ENCODE peak calls at places on chromosomes 13 and 19, in seven cellular contexts. I is tibial artery, A is PC-3, V is left ventricle myocardium inferior, B is Caco-2, T is body of pancreas, G is heart left ventricle. D is an unnamed sample.
A peak's percentile ranks its signal among the peaks of the same experiment; 100 is the strongest.

GRCh38 chr19:55257461-55258411 is 1.1 kb downstream of the PPP6R1 start:
- DNase-seq in B (peak; percentile 32), G (no peak), I (no peak), T (no peak), A (peak; percentile 71), V (no peak), D (no peak)

GRCh38 chr19:14830702-14831101 is 4.3 kb downstream of the OR7A5 start:
- DNase-seq in T (no peak), I (no peak), A (no peak), G (no peak), V (no peak), B (no peak), D (no peak)

GRCh38 chr19:34336781-34337271 is 28.2 kb upstream of the GPI start:
- DNase-seq in T (no peak), B (peak; percentile 52), V (no peak), G (no peak), A (peak; percentile 32), I (no peak), D (no peak)

GRCh38 chr13:109162248-109163051 is 533.0 kb downstream of the MYO16 start:
- DNase-seq in B (no peak), G (no peak), T (no peak), I (no peak), A (peak; percentile 73), V (no peak), D (no peak)

GRCh38 chr19:33675501-33676124 is 53.9 kb downstream of the CHST8 start:
- DNase-seq in V (no peak), A (no peak), B (no peak), G (no peak), I (no peak), T (no peak), D (no peak)

GRCh38 chr13:30191491-30192100 is 115.8 kb downstream of the KATNAL1 start:
- DNase-seq in I (no peak), T (no peak), A (peak; percentile 47), B (no peak), V (no peak), G (no peak), D (no peak)

GRCh38 chr19:10863107-10863700 is 8.1 kb upstream of the CARM1 start:
- DNase-seq in T (peak; percentile 55), G (no peak), I (peak; percentile 84), V (no peak), B (no peak), A (peak; percentile 32), D (peak; percentile 42)

GRCh38 chr19:29260477-29261317 is 47.7 kb upstream of the UQCRFS1 start:
- DNase-seq in G (no peak), A (no peak), I (no peak), T (no peak), V (no peak), B (peak; percentile 59), D (no peak)

GRCh38 chr13:96499646-96500045 is 409.7 kb downstream of the HS6ST3 start:
- DNase-seq in V (no peak), I (no peak), A (no peak), B (no peak), G (no peak), T (no peak), D (no peak)

GRCh38 chr19:38264486-38265212 is at the start of gene SPINT2:
- DNase-seq in V (no peak), G (no peak), B (no peak), A (no peak), T (no peak), I (no peak), D (no peak)

GRCh38 chr13:23960566-23961156 is 63.4 kb upstream of the C1QTNF9B start:
- DNase-seq in B (peak; percentile 70), A (peak; percentile 73), G (no peak), V (no peak), I (no peak), T (no peak), D (no peak)

GRCh38 chr13:111954681-111955411 is 112.1 kb upstream of the SOX1 start:
- DNase-seq in T (no peak), V (no peak), A (peak; percentile 4), G (no peak), B (no peak), I (no peak), D (no peak)

GRCh38 chr13:40666905-40667621 is 622 bp upstream of the FOXO1 start:
- DNase-seq in V (peak; percentile 36), G (peak; percentile 79), I (peak; percentile 75), B (peak; percentile 25), T (peak; percentile 73), A (peak; percentile 16), D (peak; percentile 52)

GRCh38 chr13:22883262-22883840 is 297.4 kb upstream of the SGCG start:
- DNase-seq in T (no peak), B (no peak), V (no peak), G (no peak), A (no peak), I (no peak), D (no peak)

GRCh38 chr13:66657165-66657895 is 572.8 kb downstream of the PCDH9 start:
- DNase-seq in I (no peak), T (peak; percentile 52), A (peak; percentile 97), V (peak; percentile 66), G (peak; percentile 77), B (no peak), D (peak; percentile 37)

GRCh38 chr13:111302045-111302722 is 18.3 kb upstream of the TEX29 start:
- DNase-seq in I (no peak), G (no peak), A (no peak), T (no peak), V (no peak), B (no peak), D (no peak)

GRCh38 chr13:36914648-36915047 is 5.4 kb downstream of the SMAD9 start:
- DNase-seq in G (no peak), A (no peak), B (no peak), V (no peak), T (no peak), I (no peak), D (no peak)

GRCh38 chr13:24683833-24684599 is 3.8 kb downstream of the ATP12A start:
- DNase-seq in G (peak; percentile 50), B (peak; percentile 81), T (peak; percentile 57), V (peak; percentile 46), I (no peak), A (peak; percentile 52), D (no peak)

GRCh38 chr13:34816543-34816942 is 125.5 kb upstream of the NBEA start:
- DNase-seq in V (no peak), G (no peak), I (no peak), T (no peak), A (no peak), B (no peak), D (peak; percentile 28)

GRCh38 chr13:71309905-71310304 is 557.1 kb downstream of the DACH1 start:
- DNase-seq in I (no peak), V (no peak), B (no peak), G (no peak), T (no peak), A (no peak), D (no peak)

GRCh38 chr13:71304861-71305260 is 562.1 kb downstream of the DACH1 start:
- DNase-seq in V (no peak), B (no peak), I (no peak), A (no peak), G (no peak), T (no peak), D (no peak)

GRCh38 chr13:71303144-71303543 is 563.9 kb downstream of the DACH1 start:
- DNase-seq in A (no peak), V (no peak), T (no peak), I (no peak), B (no peak), G (no peak), D (no peak)

DNA sequence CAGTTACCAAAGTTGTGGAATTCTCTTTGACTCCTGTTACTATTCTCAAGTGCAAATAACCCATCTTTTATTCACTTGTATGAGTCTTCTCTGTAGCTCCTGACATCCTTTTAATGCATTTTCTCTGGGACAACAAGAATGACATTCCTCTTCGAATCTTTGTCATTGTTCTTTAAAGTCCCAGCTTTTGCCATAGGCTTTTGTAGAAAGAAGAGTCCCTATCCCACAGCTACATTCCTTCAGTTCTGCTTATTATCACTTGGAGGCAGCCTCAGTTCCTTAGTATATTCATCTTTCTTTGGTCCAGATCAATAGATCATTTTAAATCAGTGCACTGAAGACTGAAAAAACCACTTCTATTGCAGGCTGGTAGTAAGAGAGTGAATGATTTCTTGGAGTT is 560.2 kb downstream of the DACH1 start:
- DNase-seq in I (no peak), V (no peak), A (no peak), T (no peak), B (no peak), G (no peak), D (no peak)
- H3K4me3 ChIP-seq in I (no peak overlapping the region), V (no peak overlapping the region), A (no peak overlapping the region), T (no peak overlapping the region), B (no peak overlapping the region), G (no peak overlapping the region), D (no peak overlapping the region)

GRCh38 chr19:50465986-50466771 is 10.1 kb upstream of the EMC10 start:
- DNase-seq in T (no peak), G (no peak), A (peak; percentile 29), B (peak; percentile 57), V (no peak), I (no peak), D (no peak)
- TF ChIP-seq CTCF in T (no peak), G (no peak), A (peak; percentile 49), B (peak; percentile 54), V (peak; percentile 23), I (no peak), D (no peak)

DNA sequence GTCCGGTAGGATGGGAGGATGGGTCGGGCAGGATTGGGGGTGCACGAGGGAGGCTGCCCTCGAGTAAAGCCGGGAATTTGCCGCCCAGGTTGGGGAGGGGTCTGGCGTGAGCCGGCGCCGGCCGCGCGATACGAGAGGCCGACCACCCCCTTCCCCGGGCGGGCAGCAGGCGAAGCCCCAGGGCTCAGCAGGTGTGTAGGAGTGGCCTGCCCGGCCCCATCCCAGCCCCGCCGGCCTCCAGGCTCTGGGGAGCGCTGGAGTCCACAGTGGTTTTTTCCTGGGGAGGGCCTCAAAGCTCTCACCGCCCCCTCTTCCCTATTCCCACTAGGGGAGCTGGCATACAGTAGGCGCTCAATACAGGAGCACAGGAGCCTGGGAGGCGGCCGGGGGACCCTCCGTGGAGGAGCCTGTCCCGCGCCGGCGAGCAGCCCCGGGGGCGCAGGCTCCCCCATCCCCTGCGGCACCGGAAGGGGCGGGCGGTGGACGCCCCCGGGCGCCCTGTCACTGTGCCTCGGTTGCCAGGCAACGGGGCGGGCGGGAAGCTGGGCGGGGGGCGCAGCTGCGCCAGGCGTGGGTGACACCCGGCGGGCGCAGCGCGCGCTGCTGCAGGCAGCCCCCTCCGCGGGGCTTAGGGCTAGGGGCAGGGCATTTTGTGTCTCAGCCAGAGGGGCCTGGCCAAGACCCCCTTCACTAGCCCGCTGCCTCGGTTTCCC is 3.5 kb upstream of the REXO1 start:
- DNase-seq in G (peak; percentile 33), A (no peak), I (no peak), T (peak; percentile 10), B (no peak), V (no peak), D (no peak)
- H3K4me1 ChIP-seq in G (peaks cover 42% of the 10 kb centered on the region), A (peaks cover 4% of the 10 kb centered on the region), I (peaks cover 54% of the 10 kb centered on the region), T (peaks cover 45% of the 10 kb centered on the region), B (peaks cover 4% of the 10 kb centered on the region), V (peaks cover 64% of the 10 kb centered on the region), D (no peaks in the 10 kb centered on the region)

DNA sequence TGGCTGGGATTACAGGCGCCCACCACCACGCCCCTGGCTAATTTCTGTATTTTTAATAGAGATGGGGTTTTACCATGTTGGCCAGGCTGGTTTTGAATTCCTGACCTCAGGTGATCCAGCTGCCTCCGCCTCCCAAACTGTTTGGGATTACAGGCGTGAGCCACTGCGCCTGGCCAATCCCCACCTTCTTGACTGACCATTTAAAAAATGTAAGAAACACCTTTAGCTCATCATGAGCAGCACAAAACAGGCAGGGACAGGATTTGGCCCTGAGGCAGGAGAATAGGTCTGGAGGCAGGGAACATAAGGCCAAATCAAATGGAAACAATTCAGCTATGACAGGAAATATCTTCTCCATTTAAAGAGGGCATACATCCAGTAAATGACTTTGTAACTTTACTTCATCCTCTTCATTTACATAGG is 1.4 kb upstream of the MPV17L2 start:
- DNase-seq in V (no peak), G (no peak), I (no peak), T (no peak), A (no peak), B (no peak), D (no peak)
- H3K4me3 ChIP-seq in V (peak overlapping the region; percentile 77), G (peak overlapping the region; percentile 81), I (peak overlapping the region; percentile 57), T (no peak overlapping the region), A (peak overlapping the region; percentile 76), B (peak overlapping the region; percentile 7), D (peak overlapping the region; percentile 68)

D was measured in uterus.